ENCODE peak calls at places on chromosomes 16 and 17, in four cellular contexts. C is adrenal gland, L is Caco-2, Q is GM23338. Y is an unnamed sample.

GRCh38 chr17:77308768-77309726 is 168.3 kb downstream of the SEC14L1 start:
- DNase-seq in C (no peak), L (no peak), Q (no peak), Y (no peak)

GRCh38 chr16:85392756-85393673 is 220.1 kb upstream of the GSE1 start:
- DNase-seq in C (peak), L (peak), Q (no peak), Y (peak)

GRCh38 chr16:81457326-81458133 is 12.9 kb downstream of the CMIP start:
- DNase-seq in C (peak), L (no peak), Q (no peak), Y (no peak)

GRCh38 chr16:12449795-12450194 is 353.9 kb downstream of the CPPED1 start:
- DNase-seq in C (no peak), L (no peak), Q (no peak), Y (no peak)

GRCh38 chr17:45971698-45972141 is 27.3 kb upstream of the STH start:
- DNase-seq in C (no peak), L (no peak), Q (peak), Y (peak)

GRCh38 chr16:22370038-22370541 is 4.3 kb downstream of the CDR2 start:
- DNase-seq in C (no peak), L (no peak), Q (no peak), Y (no peak)

GRCh38 chr17:61219460-61219859 is 180.2 kb upstream of the TBX2 start:
- DNase-seq in C (no peak), L (no peak), Q (no peak), Y (no peak)

GRCh38 chr17:17784599-17785264 is 52.1 kb downstream of the SREBF1 start:
- DNase-seq in C (no peak), L (no peak), Q (peak), Y (peak)

GRCh38 chr17:18916816-18917496 is 35.0 kb upstream of the SLC5A10 start:
- DNase-seq in C (no peak), L (no peak), Q (no peak), Y (no peak)

GRCh38 chr17:15453246-15453645 is 14.2 kb downstream of the CDRT4 start:
- DNase-seq in C (no peak), L (no peak), Q (no peak), Y (no peak)

GRCh38 chr17:57292086-57292485 is 35.8 kb downstream of the MSI2 start:
- DNase-seq in C (no peak), L (no peak), Q (no peak), Y (no peak)

GRCh38 chr17:82602986-82603385 is 45.3 kb downstream of the WDR45B start:
- DNase-seq in C (no peak), L (no peak), Q (no peak), Y (no peak)

GRCh38 chr16:64738321-64738960 is 383.4 kb downstream of the CDH11 start:
- DNase-seq in C (no peak), L (no peak), Q (no peak), Y (no peak)

GRCh38 chr17:3447625-3448024 is 14.0 kb upstream of the OR1E2 start:
- DNase-seq in C (no peak), L (peak), Q (peak), Y (no peak)

GRCh38 chr16:59697746-59698145 is 963.6 kb upstream of the GOT2 start:
- DNase-seq in C (no peak), L (no peak), Q (no peak), Y (no peak)

GRCh38 chr17:76493505-76494167 is 7.6 kb downstream of the RHBDF2 start:
- DNase-seq in C (no peak), L (no peak), Q (no peak), Y (no peak)

GRCh38 chr17:48592097-48592496 is 1.5 kb downstream of the HOXB5 start:
- DNase-seq in C (no peak), L (no peak), Q (no peak), Y (no peak)

GRCh38 chr16:569445-570254 is at the start of gene PIGQ:
- DNase-seq in C (peak), L (peak), Q (peak), Y (no peak)

GRCh38 chr17:77223642-77224420 is 83.1 kb downstream of the SEC14L1 start:
- DNase-seq in C (no peak), L (no peak), Q (no peak), Y (peak)

GRCh38 chr17:49259663-49260010 is 29.1 kb upstream of the PHOSPHO1 start:
- DNase-seq in C (no peak), L (no peak), Q (no peak), Y (no peak)

GRCh38 chr17:21678451-21679081 is 13.8 kb upstream of the KCNJ18 start:
- DNase-seq in C (no peak), L (peak), Q (no peak), Y (no peak)

GRCh38 chr16:79272141-79272577 is 328.4 kb downstream of the MAF start:
- DNase-seq in C (no peak), L (no peak), Q (no peak), Y (no peak)
- TF ChIP-seq CTCF in C (no peak), L (no peak), Q (no peak), Y (no peak)

DNA sequence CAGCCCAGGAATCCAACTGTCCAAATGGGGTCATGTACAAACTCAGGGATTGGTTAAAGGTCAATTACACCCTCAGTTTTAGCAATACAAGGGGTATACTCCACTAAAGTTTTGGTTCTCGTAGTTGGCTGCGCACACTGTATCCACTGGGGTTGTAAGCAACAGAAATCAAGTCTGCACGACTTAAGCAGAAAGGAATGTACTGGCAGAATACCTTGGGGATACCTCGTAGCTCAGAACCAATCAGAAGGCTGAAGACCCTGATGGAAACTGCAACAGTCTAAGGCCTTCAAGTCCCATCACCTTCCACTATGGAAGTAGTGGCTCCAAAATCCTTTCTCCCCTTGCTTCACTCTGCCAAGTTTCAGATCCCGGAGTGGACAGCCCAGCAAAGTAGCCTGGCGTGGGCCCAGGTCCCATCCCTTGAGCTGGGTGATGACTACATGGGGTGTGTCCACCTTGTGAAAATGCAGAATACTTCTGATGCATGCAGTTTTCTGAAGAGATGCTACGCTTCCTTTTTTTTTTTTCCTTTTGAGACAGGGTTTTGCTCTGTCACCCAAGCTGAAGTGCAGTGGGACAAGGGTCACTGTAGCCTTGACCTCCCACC is 21.1 kb upstream of the RPH3AL start:
- DNase-seq in C (no peak), L (no peak), Q (peak), Y (peak)
- TF ChIP-seq CTCF in C (no peak), L (no peak), Q (no peak), Y (no peak)

DNA sequence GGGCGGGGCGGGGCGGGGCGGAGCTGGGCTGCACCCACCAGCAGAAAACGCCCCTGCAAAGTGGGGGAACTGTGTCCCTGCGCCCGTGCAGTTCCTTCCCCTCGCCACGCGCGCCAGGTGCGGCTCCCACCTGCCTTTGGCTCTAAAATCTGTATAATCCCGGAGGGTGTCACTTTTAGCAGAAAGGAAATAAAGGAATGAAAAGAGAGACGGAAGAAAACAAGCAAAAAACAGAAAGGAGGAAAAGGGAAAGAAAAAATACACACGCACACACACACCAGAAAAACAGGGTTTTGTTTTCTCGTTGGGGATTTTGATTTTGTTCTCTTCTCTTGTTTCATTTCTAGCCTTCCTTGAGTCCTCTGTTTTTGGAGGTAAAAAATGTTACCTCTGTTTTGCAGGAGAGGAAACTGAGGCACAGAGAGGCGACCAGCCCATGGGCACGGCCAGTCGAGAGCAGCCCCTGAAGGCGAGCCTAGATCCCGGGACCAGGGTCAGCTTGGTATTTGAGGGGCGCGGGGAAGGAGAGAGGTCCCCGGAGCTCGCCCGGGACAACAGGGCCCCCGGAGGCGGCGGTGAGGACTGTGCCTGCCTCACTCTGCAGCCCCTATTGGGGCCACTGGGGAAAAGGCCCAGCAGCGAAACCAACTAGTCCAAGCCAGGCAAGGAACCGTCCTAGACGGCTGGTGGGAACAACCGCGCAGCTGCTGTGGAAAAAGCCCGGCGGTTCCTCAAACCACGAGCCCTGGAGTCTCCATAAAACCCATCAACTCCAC is 594 bp upstream of the CARHSP1 start:
- DNase-seq in C (no peak), L (peak), Q (peak), Y (no peak)
- TF ChIP-seq CTCF in C (peak), L (peak), Q (peak), Y (peak)

DNA sequence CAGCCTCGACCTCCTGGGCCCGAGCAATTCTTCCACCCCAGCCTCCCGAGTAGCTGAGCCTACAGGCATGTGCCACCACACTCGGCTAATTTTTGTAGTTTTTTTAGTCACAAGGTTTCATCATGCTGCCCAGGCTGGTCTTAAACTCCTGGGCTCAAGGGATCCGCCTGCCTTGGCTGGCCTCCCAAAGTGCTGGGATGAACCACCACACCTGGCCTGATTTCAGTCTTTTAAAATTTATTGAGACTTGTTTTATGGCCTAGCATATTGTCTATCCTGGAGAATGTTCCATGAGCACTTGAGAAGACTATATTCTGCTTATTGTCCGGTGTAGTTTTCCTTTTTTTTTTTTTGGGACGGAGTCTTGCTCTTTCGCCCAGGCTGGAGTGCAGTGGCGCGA is 18.5 kb downstream of the DNAI2 start:
- DNase-seq in C (no peak), L (no peak), Q (no peak), Y (no peak)
- TF ChIP-seq CTCF in C (no peak), L (no peak), Q (no peak), Y (no peak)

DNA sequence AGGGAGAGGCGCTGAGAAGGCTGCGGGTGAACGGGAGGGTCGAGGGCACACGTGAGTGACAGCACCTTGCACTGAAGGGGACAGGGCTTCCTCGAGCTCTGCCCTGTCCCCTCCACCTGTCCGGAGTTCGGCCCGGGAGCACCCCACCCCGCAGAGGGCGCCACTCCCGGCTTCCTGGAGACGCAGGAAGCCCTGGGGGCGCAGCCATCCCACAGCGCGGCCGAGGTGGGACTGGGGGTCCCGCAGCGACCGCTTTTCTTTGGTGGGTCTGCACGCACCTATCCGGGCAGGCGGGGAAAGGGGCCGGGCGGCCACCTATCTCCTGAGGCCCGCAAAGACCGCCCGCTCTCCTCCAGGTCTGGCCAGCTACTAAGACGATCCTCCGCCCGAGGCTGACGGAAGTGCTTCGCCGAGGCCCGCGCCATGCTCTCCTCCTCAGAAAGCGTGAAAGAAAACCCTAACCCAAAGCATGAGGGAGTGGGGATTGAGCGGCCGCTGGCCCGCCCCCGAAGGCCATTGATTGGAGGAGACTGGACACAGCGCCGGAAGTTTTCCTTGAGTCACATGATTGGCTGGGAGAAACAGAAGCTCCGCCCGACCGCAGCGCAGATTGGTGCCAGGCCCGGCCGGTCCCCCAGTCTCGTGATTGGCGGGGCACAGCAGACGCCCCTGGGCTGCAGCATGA is 34.4 kb downstream of the DDX19A start:
- DNase-seq in C (peak), L (peak), Q (peak), Y (peak)
- TF ChIP-seq CTCF in C (peak), L (peak), Q (peak), Y (peak)

GRCh38 chr17:29115906-29116651 is 64.1 kb downstream of the MYO18A start:
- DNase-seq in C (no peak), L (peak), Q (peak), Y (no peak)
- TF ChIP-seq CTCF in C (peak), L (peak), Q (peak), Y (peak)

GRCh38 chr17:9883451-9883850 is 21.6 kb downstream of the RCVRN start:
- DNase-seq in C (no peak), L (no peak), Q (no peak), Y (no peak)

GRCh38 chr17:9878361-9878760 is 26.7 kb downstream of the RCVRN start:
- DNase-seq in C (no peak), L (no peak), Q (no peak), Y (no peak)

GRCh38 chr17:9878791-9879525 is 26.1 kb downstream of the RCVRN start:
- DNase-seq in C (no peak), L (no peak), Q (no peak), Y (no peak)

GRCh38 chr17:9875441-9875840 is 29.6 kb downstream of the RCVRN start:
- DNase-seq in C (no peak), L (no peak), Q (peak), Y (no peak)

GRCh38 chr17:9880582-9880999 is 24.5 kb downstream of the RCVRN start:
- DNase-seq in C (no peak), L (no peak), Q (no peak), Y (no peak)
- TF ChIP-seq CTCF in C (no peak), L (no peak), Q (no peak), Y (no peak)

DNA sequence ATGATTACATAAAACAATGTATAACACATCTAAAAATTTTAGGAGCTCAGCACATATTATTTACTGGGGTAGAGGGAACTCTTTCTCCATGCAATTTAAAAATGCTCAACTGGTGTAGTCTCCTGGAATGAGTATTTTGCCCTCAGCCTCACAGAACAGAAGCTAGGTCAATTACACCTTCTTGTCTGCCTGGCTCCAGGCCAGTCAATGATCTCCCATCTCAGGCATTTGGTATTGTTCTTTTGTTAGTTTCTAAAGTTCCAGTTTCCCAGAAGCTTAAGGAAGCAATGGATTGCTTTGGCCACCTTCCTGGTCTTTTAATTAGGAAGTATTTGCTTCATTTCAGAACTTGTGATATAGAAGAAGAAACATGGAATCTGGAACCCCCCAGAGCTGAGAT is 360.3 kb upstream of the ASIC2 start:
- DNase-seq in C (no peak), L (no peak), Q (no peak), Y (no peak)
- TF ChIP-seq CTCF in C (no peak), L (no peak), Q (no peak), Y (no peak)

GRCh38 chr17:75061055-75061438 is 14.0 kb downstream of the KCTD2 start:
- DNase-seq in C (no peak), L (no peak), Q (no peak), Y (no peak)

GRCh38 chr17:75060434-75061054 is 13.5 kb downstream of the KCTD2 start:
- DNase-seq in C (no peak), L (no peak), Q (no peak), Y (no peak)

GRCh38 chr17:75063201-75063600 is 16.2 kb downstream of the KCTD2 start:
- DNase-seq in C (no peak), L (no peak), Q (no peak), Y (no peak)

GRCh38 chr17:75061618-75062017 is 14.6 kb downstream of the KCTD2 start:
- DNase-seq in C (no peak), L (no peak), Q (no peak), Y (no peak)

GRCh38 chr17:75059369-75060345 is 12.6 kb downstream of the KCTD2 start:
- DNase-seq in C (no peak), L (no peak), Q (peak), Y (peak)
- TF ChIP-seq CTCF in C (peak), L (peak), Q (peak), Y (peak)

Y was measured in chondrocyte.